ENCODE peak calls at places on chromosomes 2 and 18, in five cellular contexts. U, D, J, S and K are unnamed samples.

GRCh38 chr2:235952714-235953113 is 215.5 kb downstream of the GBX2 start:
- DNase-seq in S (no peak), D (no peak), J (no peak), U (no peak), K (no peak)

GRCh38 chr2:182444806-182445205 is 18.0 kb upstream of the PDE1A start:
- DNase-seq in U (no peak), S (no peak), J (no peak), D (no peak), K (no peak)

GRCh38 chr2:217452928-217453327 is 549.9 kb downstream of the TNS1 start:
- DNase-seq in D (no peak), S (no peak), J (no peak), U (no peak), K (no peak)

GRCh38 chr2:17470855-17471641 is 47.2 kb downstream of the RAD51AP2 start:
- DNase-seq in U (peak), J (peak), D (peak), S (peak), K (peak)

GRCh38 chr2:200034816-200035215 is 79.4 kb downstream of the MAIP1 start:
- DNase-seq in S (no peak), J (no peak), U (no peak), D (no peak), K (no peak)

GRCh38 chr2:124476291-124476690 is 451.2 kb downstream of the CNTNAP5 start:
- DNase-seq in U (peak), J (no peak), S (no peak), D (no peak), K (no peak)

GRCh38 chr18:43587538-43588153 is 310.4 kb upstream of the SYT4 start:
- DNase-seq in D (no peak), J (peak), U (peak), S (no peak), K (no peak)

GRCh38 chr2:190432567-190433231 is 24.5 kb downstream of the MFSD6 start:
- DNase-seq in D (no peak), J (no peak), S (no peak), U (no peak), K (no peak)

GRCh38 chr2:47039502-47039870 is 115.6 kb downstream of the STPG4 start:
- DNase-seq in U (no peak), D (no peak), S (no peak), J (no peak), K (no peak)

GRCh38 chr2:24049485-24050021 is at the start of gene FKBP1B:
- DNase-seq in D (peak), U (peak), J (peak), S (no peak), K (peak)

GRCh38 chr18:23243178-23243577 is 107.9 kb downstream of the CABLES1 start:
- DNase-seq in S (no peak), U (no peak), J (no peak), D (no peak), K (peak)

GRCh38 chr2:178277741-178278197 is 83.5 kb downstream of the OSBPL6 start:
- DNase-seq in D (no peak), S (no peak), J (peak), U (peak), K (no peak)

GRCh38 chr2:235414422-235414821 is 79.4 kb upstream of the AGAP1 start:
- DNase-seq in U (no peak), J (no peak), D (no peak), S (no peak), K (no peak)

GRCh38 chr18:28177828-28178635 is 1.1 kb upstream of the CDH2 start:
- DNase-seq in J (no peak), U (peak), S (no peak), D (no peak), K (peak)

GRCh38 chr18:74760436-74760835 is 162.8 kb downstream of the ZNF407 start:
- DNase-seq in S (no peak), U (no peak), J (no peak), D (no peak), K (no peak)

GRCh38 chr2:24766609-24767008 is 26.6 kb downstream of the PTRHD1 start:
- DNase-seq in D (no peak), U (no peak), J (no peak), S (no peak), K (no peak)

GRCh38 chr2:77725045-77725444 is 202.9 kb upstream of the LRRTM4 start:
- DNase-seq in J (no peak), U (no peak), S (no peak), D (no peak), K (no peak)

GRCh38 chr2:610465-610864 is 66.7 kb downstream of the TMEM18 start:
- DNase-seq in J (no peak), S (no peak), U (no peak), D (no peak), K (no peak)

GRCh38 chr2:217340899-217341298 is 481.0 kb upstream of the TNP1 start:
- DNase-seq in D (no peak), J (no peak), S (no peak), U (no peak), K (no peak)

GRCh38 chr2:32991091-32991845 is 44.5 kb downstream of the LTBP1 start:
- DNase-seq in S (no peak), U (no peak), J (peak), D (no peak), K (no peak)

GRCh38 chr2:107730898-107731297 is 95.8 kb upstream of the RGPD4 start:
- DNase-seq in S (no peak), U (no peak), D (no peak), J (no peak), K (no peak)

GRCh38 chr2:187655001-187655400 is 100.8 kb upstream of the TFPI start:
- DNase-seq in S (no peak), U (no peak), D (no peak), J (peak), K (no peak)

GRCh38 chr2:187656123-187656522 is 101.9 kb upstream of the TFPI start:
- DNase-seq in J (no peak), S (no peak), D (no peak), U (no peak), K (no peak)

GRCh38 chr2:187658952-187659525 is 104.8 kb upstream of the TFPI start:
- DNase-seq in J (peak), D (peak), S (no peak), U (peak), K (peak)

DNA sequence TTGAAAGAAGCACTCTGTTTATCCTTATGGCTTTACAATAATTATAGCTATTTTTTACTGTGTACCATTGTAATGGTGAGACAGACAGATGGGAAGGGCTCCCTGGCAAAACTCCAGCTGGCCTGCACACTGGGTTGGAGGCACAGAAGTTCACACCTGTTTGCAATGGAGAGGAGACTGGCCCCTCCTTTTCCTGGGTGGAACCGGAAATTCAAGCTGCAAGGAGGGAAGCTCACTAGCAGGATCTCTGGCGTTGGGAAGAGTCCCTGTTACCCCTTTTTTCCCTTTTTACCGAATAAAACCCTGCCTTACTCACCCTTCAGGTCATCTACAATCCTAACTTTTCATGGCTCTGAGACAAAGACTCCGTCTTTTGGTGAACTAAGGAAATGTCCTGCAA is 100.3 kb upstream of the TFPI start:
- DNase-seq in U (no peak), S (no peak), J (peak), D (no peak), K (no peak)
- TF ChIP-seq ATF2 in U (no peak), S (no peak), J (no peak), D (no peak), K (no peak)

DNA sequence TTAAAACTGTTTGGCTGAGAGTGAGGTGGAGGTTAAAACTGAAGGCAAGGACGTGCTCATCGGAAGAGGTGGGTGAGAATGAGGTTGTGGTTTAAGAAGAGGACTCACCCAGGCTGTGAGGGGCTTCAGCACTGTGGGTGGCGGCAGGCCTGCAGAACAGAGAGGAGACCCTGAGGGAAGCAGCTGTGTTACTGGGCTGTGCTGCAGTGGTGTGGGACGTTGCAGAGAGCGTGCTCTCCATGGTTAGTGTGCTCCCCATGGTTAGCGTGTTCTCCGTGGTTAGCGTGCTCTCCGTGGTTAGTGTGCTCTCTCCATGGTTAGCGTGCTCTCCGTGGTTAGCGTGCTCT is 68.6 kb upstream of the NFATC1 start:
- DNase-seq in U (no peak), S (no peak), D (no peak), J (no peak), K (no peak)
- TF ChIP-seq ATF2 in U (no peak), S (no peak), D (no peak), J (no peak), K (no peak)

GRCh38 chr2:223270538-223270937 is 218.5 kb downstream of the KCNE4 start:
- DNase-seq in S (no peak), U (no peak), J (no peak), D (no peak), K (no peak)

GRCh38 chr2:223267160-223267951 is 215.4 kb downstream of the KCNE4 start:
- DNase-seq in J (no peak), S (no peak), U (no peak), D (no peak), K (no peak)

GRCh38 chr2:223273995-223274394 is 222.0 kb downstream of the KCNE4 start:
- DNase-seq in U (no peak), S (no peak), D (no peak), J (no peak), K (no peak)

GRCh38 chr2:223264541-223265171 is 212.7 kb downstream of the KCNE4 start:
- DNase-seq in U (no peak), S (no peak), D (no peak), J (no peak), K (no peak)

GRCh38 chr2:223269386-223269785 is 217.4 kb downstream of the KCNE4 start:
- DNase-seq in S (no peak), U (no peak), D (no peak), J (no peak), K (no peak)
- TF ChIP-seq ATF2 in S (no peak), U (no peak), D (no peak), J (no peak), K (no peak)

GRCh38 chr2:146193619-146194018 is 1651.2 kb upstream of the ACVR2A start:
- DNase-seq in J (no peak), S (no peak), U (no peak), D (no peak), K (no peak)
- TF ChIP-seq ATF2 in J (no peak), S (no peak), U (no peak), D (no peak), K (no peak)

GRCh38 chr2:237708961-237709360 is 81.6 kb downstream of the LRRFIP1 start:
- DNase-seq in D (no peak), J (no peak), U (no peak), S (no peak), K (no peak)

GRCh38 chr2:237711458-237712150 is 84.2 kb downstream of the LRRFIP1 start:
- DNase-seq in U (no peak), J (no peak), D (no peak), S (no peak), K (no peak)

GRCh38 chr2:237714690-237715458 is 83.7 kb upstream of the RBM44 start:
- DNase-seq in D (no peak), J (no peak), U (peak), S (no peak), K (no peak)

GRCh38 chr2:237715459-237715947 is 83.1 kb upstream of the RBM44 start:
- DNase-seq in D (no peak), S (no peak), U (peak), J (no peak), K (no peak)

DNA sequence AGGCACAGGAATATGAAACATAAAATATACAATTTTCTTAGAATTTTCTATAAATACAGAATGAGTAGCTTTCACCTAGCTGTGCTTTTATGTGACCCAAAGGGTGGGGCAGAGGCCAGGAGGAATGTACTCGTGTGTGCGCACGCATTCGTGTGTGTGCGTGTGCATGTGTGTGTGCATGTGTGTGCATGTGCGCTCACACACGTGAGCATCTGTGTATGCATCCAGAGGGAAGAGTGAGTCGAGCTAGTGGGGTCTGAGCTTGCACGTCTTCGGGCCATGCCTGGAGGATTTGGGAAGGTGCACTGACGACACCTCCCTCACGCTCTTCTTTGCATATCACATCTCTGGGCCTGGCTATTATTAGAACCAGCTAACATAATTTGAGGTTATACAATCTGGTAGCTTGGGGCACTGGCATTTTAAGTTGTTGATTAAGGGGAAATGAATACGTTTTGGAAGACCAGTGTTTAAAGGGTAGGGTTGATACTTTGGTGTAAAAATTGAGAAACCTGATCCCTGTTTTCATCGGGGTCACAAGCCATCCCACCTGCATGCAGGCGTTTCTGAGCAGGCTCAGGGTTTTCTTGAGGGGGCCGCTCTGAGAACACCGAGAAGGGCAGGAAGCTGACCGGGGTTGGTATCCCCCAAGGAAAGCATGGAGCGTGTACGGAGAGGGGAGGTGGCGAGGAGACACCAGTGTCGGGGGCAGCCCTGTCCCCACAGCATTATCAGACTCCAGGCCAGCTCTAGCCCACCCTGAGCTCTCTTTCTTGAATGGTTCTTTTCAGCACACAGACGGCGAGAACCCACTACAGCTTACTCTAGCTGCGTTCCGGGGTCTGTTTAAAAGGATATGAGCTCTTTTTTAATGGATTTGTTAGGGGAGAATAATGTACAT is 85.3 kb downstream of the LRRFIP1 start:
- DNase-seq in U (no peak), J (no peak), S (no peak), D (no peak), K (no peak)
- TF ChIP-seq ATF2 in U (no peak), J (no peak), S (no peak), D (no peak), K (no peak)

GRCh38 chr2:3469486-3469885 is 49.8 kb downstream of the ADI1 start:
- DNase-seq in S (no peak), J (no peak), U (no peak), D (no peak), K (no peak)

GRCh38 chr2:3470166-3470651 is 49.1 kb downstream of the ADI1 start:
- DNase-seq in S (no peak), D (no peak), J (no peak), U (no peak), K (no peak)

GRCh38 chr2:3472296-3472695 is 47.0 kb downstream of the ADI1 start:
- DNase-seq in D (no peak), J (no peak), S (no peak), U (no peak), K (no peak)

GRCh38 chr2:3472966-3473365 is 46.4 kb downstream of the ADI1 start:
- DNase-seq in D (no peak), S (no peak), U (no peak), J (no peak), K (no peak)

DNA sequence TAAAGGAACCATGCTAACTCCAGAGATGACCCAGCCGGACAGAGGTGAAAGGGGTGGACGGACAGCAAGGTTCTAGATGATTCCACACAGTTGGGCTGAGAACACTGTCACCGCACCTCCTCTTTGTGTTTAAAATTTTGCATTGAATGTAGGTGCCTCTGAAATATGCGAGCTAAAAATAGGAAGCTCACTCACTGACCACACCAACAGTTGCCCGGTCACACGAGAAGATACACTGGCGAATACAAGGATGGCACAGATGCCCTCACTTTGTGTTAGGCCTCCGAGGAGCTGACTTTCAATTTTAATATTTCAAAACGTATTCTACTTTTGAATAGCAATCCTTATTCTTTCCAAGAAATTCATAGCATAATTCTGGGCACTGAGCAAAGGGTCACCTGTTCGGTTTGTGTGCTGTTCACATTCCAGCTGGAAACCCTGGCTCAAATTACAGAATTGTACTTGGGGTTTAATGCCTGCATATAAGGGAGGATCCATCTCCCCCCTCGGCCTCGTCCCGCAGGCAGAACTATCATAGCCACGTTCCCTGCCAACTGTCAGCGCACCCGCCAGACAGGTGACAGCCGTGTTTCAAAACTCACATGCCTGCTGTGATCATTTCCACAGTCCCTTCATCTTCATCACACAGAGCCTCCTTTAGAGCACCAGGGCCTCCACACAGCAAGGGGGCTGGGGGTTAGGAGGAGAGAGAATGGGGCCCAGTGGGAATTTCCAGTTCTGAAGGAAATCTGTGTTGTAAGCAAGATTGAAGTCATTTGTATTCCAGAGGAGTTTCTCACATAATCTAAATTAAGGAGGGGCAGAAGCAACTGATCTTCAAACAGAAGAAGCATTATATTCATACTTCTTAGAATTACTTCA is 48.2 kb downstream of the ADI1 start:
- DNase-seq in U (no peak), D (no peak), S (no peak), J (no peak), K (no peak)
- TF ChIP-seq ATF2 in U (no peak), D (no peak), S (no peak), J (no peak), K (no peak)